ENCODE peak calls at places on chromosomes 2 and 18, in six cellular contexts. P is lower lobe of right lung; B is HEK293T; H is hepatocyte; J is stimulated activated CD4-positive, alpha-beta T cell treated with anti-CD3 and anti-CD28 coated beads, Interleukin-4, amount 100 ng/mL, for 24 hours; G is Peyer's patch. S is an unnamed sample.

GRCh38 chr18:27808678-27809077 is 368.3 kb downstream of the CDH2 start:
- DNase-seq in P (no peak), B (no peak), H (no peak), J (no peak), G (no peak), S (no peak)

GRCh38 chr2:128316777-128317185 is 1.9 kb downstream of the HS6ST1 start:
- DNase-seq in P (peak; percentile 41), B (no peak), H (peak; percentile 9), J (peak; percentile 2), G (peak; percentile 49), S (peak; percentile 41)

GRCh38 chr2:46202987-46203386 is 94.2 kb upstream of the EPAS1 start:
- DNase-seq in P (no peak), B (no peak), H (no peak), J (no peak), G (no peak), S (no peak)

GRCh38 chr2:45840481-45840880 is 189.0 kb downstream of the PRKCE start:
- DNase-seq in P (no peak), B (no peak), H (no peak), J (no peak), G (no peak), S (no peak)

GRCh38 chr18:9135081-9135911 is 1.3 kb upstream of the ANKRD12 start:
- DNase-seq in P (no peak), B (no peak), H (no peak), J (no peak), G (no peak), S (no peak)

GRCh38 chr2:43005211-43005974 is 213.0 kb upstream of the HAAO start:
- DNase-seq in P (no peak), B (no peak), H (peak; percentile 79), J (no peak), G (peak; percentile 87), S (peak; percentile 41)

GRCh38 chr18:61551586-61551985 is 218.4 kb downstream of the CDH20 start:
- DNase-seq in P (no peak), B (peak; percentile 53), H (peak; percentile 88), J (peak; percentile 40), G (no peak), S (peak; percentile 72)

GRCh38 chr18:58996131-58996632 is 131.5 kb downstream of the ZNF532 start:
- DNase-seq in P (no peak), B (no peak), H (peak; percentile 19), J (no peak), G (no peak), S (no peak)

GRCh38 chr2:7899241-7899640 is 782.6 kb upstream of the ID2 start:
- DNase-seq in P (no peak), B (no peak), H (no peak), J (no peak), G (no peak), S (no peak)

GRCh38 chr2:42045956-42046748 is 1.7 kb upstream of the PKDCC start:
- DNase-seq in P (no peak), B (no peak), H (no peak), J (no peak), G (peak; percentile 45), S (no peak)

GRCh38 chr2:106789185-106789584 is 96.8 kb downstream of the ST6GAL2 start:
- DNase-seq in P (no peak), B (peak; percentile 9), H (no peak), J (no peak), G (no peak), S (no peak)